ENCODE peak calls at places on chromosomes 11 and 22, in nine cellular contexts. O, U, H, X, I, J, R, D and A are unnamed samples.

GRCh38 chr11:95892892-95893570 is 30.9 kb downstream of the MTMR2 start:
- DNase-seq in O (no peak), U (no peak), H (no peak), X (no peak), I (no peak), J (no peak), R (no peak), D (no peak), A (no peak)

GRCh38 chr22:50498322-50498861 is 9.1 kb downstream of the LMF2 start:
- DNase-seq in O (peak), U (peak), H (peak), X (peak), I (peak), J (no peak), R (peak), D (peak), A (peak)

GRCh38 chr11:100684101-100685065 is 2.7 kb upstream of the ARHGAP42 start:
- DNase-seq in O (no peak), U (no peak), H (no peak), X (no peak), I (no peak), J (no peak), R (no peak), D (no peak), A (peak)

GRCh38 chr11:7621554-7621953 is 51.7 kb downstream of the CYB5R2 start:
- DNase-seq in O (no peak), U (no peak), H (no peak), X (no peak), I (no peak), J (no peak), R (no peak), D (no peak), A (no peak)

GRCh38 chr11:31651822-31652221 is 142.3 kb downstream of the ELP4 start:
- DNase-seq in O (no peak), U (no peak), H (no peak), X (no peak), I (no peak), J (no peak), R (no peak), D (no peak), A (no peak)

GRCh38 chr11:90251599-90251998 is 28.8 kb upstream of the CHORDC1 start:
- DNase-seq in O (no peak), U (no peak), H (no peak), X (no peak), I (no peak), J (no peak), R (no peak), D (no peak), A (peak)

GRCh38 chr11:65868076-65868667 is 4.4 kb downstream of the EFEMP2 start:
- DNase-seq in O (no peak), U (no peak), H (no peak), X (peak), I (no peak), J (no peak), R (peak), D (no peak), A (peak)

GRCh38 chr11:83023410-83023809 is 48.3 kb downstream of the RAB30 start:
- DNase-seq in O (no peak), U (no peak), H (no peak), X (no peak), I (no peak), J (no peak), R (no peak), D (no peak), A (peak)

GRCh38 chr11:16783321-16783801 is 44.9 kb downstream of the C11orf58 start:
- DNase-seq in O (no peak), U (no peak), H (no peak), X (no peak), I (no peak), J (no peak), R (no peak), D (no peak), A (no peak)

GRCh38 chr11:69337211-69337721 is 43.3 kb downstream of the MYEOV start:
- DNase-seq in O (no peak), U (no peak), H (no peak), X (peak), I (peak), J (no peak), R (peak), D (no peak), A (peak)

GRCh38 chr11:72719144-72719543 is 33.1 kb downstream of the ARAP1 start:
- DNase-seq in O (no peak), U (no peak), H (no peak), X (peak), I (no peak), J (no peak), R (no peak), D (peak), A (no peak)

GRCh38 chr11:76185931-76186401 is 20.3 kb downstream of the WNT11 start:
- DNase-seq in O (no peak), U (no peak), H (no peak), X (peak), I (peak), J (no peak), R (no peak), D (peak), A (no peak)